ENCODE peak calls at places on chromosomes 11 and 22, in six cellular contexts. A is naive thymus-derived CD8-positive, alpha-beta T cell; F is ELF-1; P is NCI-H1092 treated with DMSO at 0.1 percent for 48 hours; B is nephron progenitor cell; C is NCI-H774. T is an unnamed sample.
A peak's percentile ranks its signal among the peaks of the same experiment; 100 is the strongest.

GRCh38 chr11:35943761-35944502 is at the start of gene LDLRAD3:
- DNase-seq in F (peak; percentile 87), A (no peak), B (peak; percentile 88), C (peak; percentile 55), P (peak; percentile 61), T (peak; percentile 87)

GRCh38 chr11:71425409-71425808 is 22.8 kb downstream of the DHCR7 start:
- DNase-seq in C (no peak), P (no peak), B (no peak), A (no peak), F (no peak), T (no peak)

GRCh38 chr22:19691007-19691720 is 23.1 kb upstream of the SEPTIN5 start:
- DNase-seq in A (no peak), F (no peak), B (no peak), P (no peak), C (no peak), T (no peak)

GRCh38 chr11:86160546-86161149 is 83.9 kb upstream of the EED start:
- DNase-seq in B (no peak), C (no peak), P (no peak), A (no peak), F (no peak), T (no peak)

GRCh38 chr22:43252319-43252718 is 65.4 kb upstream of the TTLL12 start:
- DNase-seq in P (no peak), C (no peak), A (no peak), B (no peak), F (no peak), T (no peak)

GRCh38 chr11:30328676-30329075 is 5.8 kb downstream of the ARL14EP start:
- DNase-seq in P (no peak), F (no peak), B (no peak), A (no peak), C (no peak), T (no peak)

GRCh38 chr11:78802058-78802633 is 227.5 kb upstream of the NARS2 start:
- DNase-seq in B (no peak), C (no peak), P (no peak), F (no peak), A (no peak), T (no peak)

GRCh38 chr11:101797335-101797734 is 117.5 kb upstream of the CEP126 start:
- DNase-seq in P (no peak), C (no peak), A (no peak), F (no peak), B (no peak), T (no peak)

GRCh38 chr11:69661413-69661715 is 13.8 kb downstream of the LTO1 start:
- DNase-seq in P (no peak), F (no peak), C (no peak), A (no peak), B (no peak), T (peak; percentile 15)

GRCh38 chr11:134955281-134955680 is 543.2 kb upstream of the B3GAT1 start:
- DNase-seq in P (no peak), B (no peak), A (no peak), C (no peak), F (no peak), T (no peak)

GRCh38 chr11:100849009-100849913 is 162.2 kb downstream of the ARHGAP42 start:
- DNase-seq in F (no peak), P (no peak), A (no peak), C (no peak), B (no peak), T (no peak)

GRCh38 chr11:82080160-82080559 is 653.5 kb downstream of the FAM181B start:
- DNase-seq in C (no peak), P (no peak), B (no peak), A (no peak), F (no peak), T (no peak)

GRCh38 chr11:123682976-123683375 is 28.6 kb upstream of the SCN3B start:
- DNase-seq in P (peak; percentile 37), F (no peak), A (no peak), B (no peak), C (no peak), T (no peak)

GRCh38 chr11:19810852-19811251 is 98.2 kb downstream of the NAV2 start:
- DNase-seq in A (no peak), F (no peak), C (no peak), P (no peak), B (no peak), T (no peak)

GRCh38 chr11:14320020-14320419 is 39.0 kb downstream of the RRAS2 start:
- DNase-seq in A (no peak), B (no peak), C (no peak), F (no peak), P (no peak), T (no peak)

GRCh38 chr11:47991266-47991830 is 11.0 kb downstream of the PTPRJ start:
- DNase-seq in A (no peak), C (peak; percentile 56), F (no peak), B (no peak), P (peak; percentile 59), T (no peak)

GRCh38 chr11:41431784-41432183 is 27.7 kb downstream of the LRRC4C start:
- DNase-seq in P (peak; percentile 20), F (peak; percentile 36), B (peak; percentile 19), C (no peak), A (no peak), T (no peak)

GRCh38 chr11:65378208-65378927 is 4.1 kb downstream of the SLC25A45 start:
- DNase-seq in B (no peak), F (no peak), A (no peak), P (no peak), C (no peak), T (no peak)

GRCh38 chr22:39773976-39774539 is 119.5 kb downstream of the ENTHD1 start:
- DNase-seq in B (no peak), F (no peak), P (no peak), C (no peak), A (no peak), T (no peak)

GRCh38 chr11:113001709-113002108 is 40.5 kb downstream of the NCAM1 start:
- DNase-seq in P (peak; percentile 97), C (peak; percentile 67), A (no peak), F (no peak), B (no peak), T (no peak)

GRCh38 chr11:76795936-76796441 is 12.8 kb downstream of the TSKU start:
- DNase-seq in B (no peak), C (no peak), A (no peak), P (no peak), F (no peak), T (no peak)

GRCh38 chr11:9719949-9720646 is 56.2 kb downstream of the SWAP70 start:
- DNase-seq in C (no peak), B (no peak), F (no peak), A (no peak), P (peak; percentile 5), T (no peak)

GRCh38 chr22:22110548-22111266 is 128.1 kb upstream of the TOP3B start:
- DNase-seq in C (no peak), F (peak; percentile 56), B (peak; percentile 60), A (no peak), P (peak; percentile 4), T (peak; percentile 39)

GRCh38 chr22:17272511-17272991 is 53.3 kb upstream of the ADA2 start:
- DNase-seq in C (no peak), P (no peak), F (peak; percentile 89), B (peak; percentile 34), A (no peak), T (no peak)

GRCh38 chr11:69394902-69395690 is 86.4 kb upstream of the LINC01488 start:
- DNase-seq in C (no peak), B (no peak), F (no peak), A (no peak), P (no peak), T (no peak)

T was measured in left ventricle myocardium superior.